ENCODE peak calls at places on chromosomes 16 and 17, in six cellular contexts. Q is breast epithelium, J is left ventricle myocardium inferior, M is brain microvascular endothelial cell, G is cardiac muscle cell, I is bronchial epithelial cell. L is an unnamed sample. For H3K27me3 and H3K36me3, the result is how much of the 10 kb centered on the place peaks cover.

GRCh38 chr16:87724490-87725291 is 41.1 kb downstream of the KLHDC4 start:
- DNase-seq in M (no peak), Q (no peak), I (no peak), J (no peak), G (no peak), L (peak)

GRCh38 chr16:75614247-75614897 is 8.7 kb downstream of the ADAT1 start:
- DNase-seq in I (peak), G (peak), Q (no peak), J (no peak), M (peak), L (no peak)

GRCh38 chr17:1904273-1905052 is 74.7 kb downstream of the RPA1 start:
- DNase-seq in J (no peak), Q (no peak), G (no peak), I (no peak), M (no peak), L (no peak)

GRCh38 chr17:47172698-47173565 is 16.2 kb downstream of the CDC27 start:
- DNase-seq in M (no peak), I (no peak), Q (no peak), J (no peak), G (peak), L (no peak)

GRCh38 chr17:19986941-19987714 is 9.5 kb upstream of the AKAP10 start:
- DNase-seq in I (peak), G (no peak), J (no peak), M (no peak), Q (no peak), L (no peak)

GRCh38 chr16:67398546-67399217 is 5.4 kb upstream of the TPPP3 start:
- DNase-seq in M (no peak), J (no peak), G (no peak), Q (no peak), I (no peak), L (peak)

GRCh38 chr16:89187337-89188063 is 12.8 kb downstream of the SLC22A31 start:
- DNase-seq in J (no peak), Q (no peak), I (no peak), M (no peak), G (peak), L (peak)

GRCh38 chr17:81471804-81472456 is 40.7 kb downstream of the ACTG1 start:
- DNase-seq in M (peak), I (no peak), Q (peak), G (peak), J (no peak), L (no peak)

GRCh38 chr17:58991718-58992331 is 114.9 kb downstream of the TRIM37 start:
- DNase-seq in I (peak), J (no peak), Q (no peak), M (peak), G (peak), L (peak)

GRCh38 chr17:41710472-41711090 is 1.6 kb upstream of the GAST start:
- DNase-seq in I (peak), J (no peak), G (peak), Q (no peak), M (peak), L (no peak)

GRCh38 chr17:57445051-57445450 is 188.7 kb downstream of the MSI2 start:
- DNase-seq in G (no peak), Q (peak), M (no peak), J (no peak), I (no peak), L (no peak)

GRCh38 chr16:27903046-27903655 is 160.4 kb downstream of the GSG1L start:
- DNase-seq in J (no peak), I (no peak), G (no peak), M (no peak), Q (no peak), L (no peak)

GRCh38 chr17:9037741-9038140 is 16.4 kb downstream of the NTN1 start:
- DNase-seq in G (no peak), M (no peak), I (no peak), Q (no peak), J (no peak), L (no peak)

GRCh38 chr16:9647981-9648701 is 534.1 kb downstream of the GRIN2A start:
- DNase-seq in I (peak), G (peak), M (peak), J (no peak), Q (no peak), L (no peak)

GRCh38 chr17:66569572-66569971 is 265.3 kb upstream of the CACNG5 start:
- DNase-seq in G (no peak), M (no peak), I (no peak), J (no peak), Q (no peak), L (no peak)

GRCh38 chr17:49260011-49260921 is 29.7 kb upstream of the PHOSPHO1 start:
- DNase-seq in Q (peak), M (peak), G (peak), J (peak), I (peak), L (peak)

GRCh38 chr17:6455321-6455705 is 11.1 kb downstream of the PIMREG start:
- DNase-seq in I (no peak), J (no peak), M (no peak), G (peak), Q (no peak), L (no peak)

GRCh38 chr17:75430159-75430748 is 24.8 kb upstream of the GRB2 start:
- DNase-seq in Q (no peak), G (peak), M (peak), J (no peak), I (no peak), L (no peak)

GRCh38 chr16:11367483-11367906 is 22.2 kb downstream of the RMI2 start:
- DNase-seq in J (no peak), I (no peak), G (no peak), M (no peak), Q (no peak), L (no peak)

GRCh38 chr17:79778504-79779087 is 648 bp downstream of the CBX2 start:
- DNase-seq in G (no peak), Q (no peak), J (no peak), M (no peak), I (no peak), L (peak)

GRCh38 chr17:79777166-79777843 is 643 bp upstream of the CBX2 start:
- DNase-seq in M (peak), Q (no peak), G (peak), I (no peak), J (peak), L (peak)

GRCh38 chr17:79779661-79780365 is 1.9 kb downstream of the CBX2 start:
- DNase-seq in G (no peak), M (no peak), Q (no peak), I (peak), J (no peak), L (no peak)

GRCh38 chr17:79777844-79778503 is at the start of gene CBX2:
- DNase-seq in G (peak), J (peak), I (peak), Q (no peak), M (peak), L (peak)

DNA sequence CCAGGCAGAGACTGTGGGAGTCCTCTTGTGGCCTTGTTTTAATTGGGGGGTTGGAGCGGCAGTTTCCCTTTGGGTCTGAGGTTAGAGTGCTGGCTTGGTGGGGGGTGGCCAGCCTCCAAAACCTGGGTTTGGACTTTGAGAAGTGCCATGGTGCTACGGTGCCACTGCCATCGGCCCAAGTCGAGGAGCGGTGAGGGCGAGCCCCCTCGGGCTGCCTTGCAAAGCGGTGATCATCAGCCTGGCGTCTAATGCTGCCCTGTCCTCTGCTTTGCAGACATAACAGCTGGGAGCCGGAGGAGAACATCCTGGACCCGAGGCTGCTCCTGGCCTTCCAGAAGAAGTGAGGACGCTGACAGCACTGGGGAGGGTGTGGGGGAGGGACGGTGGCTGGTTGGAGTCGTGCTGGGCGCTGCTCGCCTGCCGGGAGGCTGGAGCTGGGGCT is 1.2 kb downstream of the CBX2 start:
- DNase-seq in G (no peak), Q (no peak), I (no peak), J (no peak), M (no peak), L (no peak)
- H3K27me3 ChIP-seq in G (under half), Q (under half), I (under half), J (half or more), M (under half), L (half or more)

GRCh38 chr16:68508641-68509240 is 30.4 kb upstream of the ZFP90 start:
- DNase-seq in G (no peak), I (no peak), J (no peak), Q (no peak), M (no peak), L (no peak)
- TF ChIP-seq CTCF in G (no peak), I (no peak), J (no peak), Q (no peak), M (no peak), L (no peak)

DNA sequence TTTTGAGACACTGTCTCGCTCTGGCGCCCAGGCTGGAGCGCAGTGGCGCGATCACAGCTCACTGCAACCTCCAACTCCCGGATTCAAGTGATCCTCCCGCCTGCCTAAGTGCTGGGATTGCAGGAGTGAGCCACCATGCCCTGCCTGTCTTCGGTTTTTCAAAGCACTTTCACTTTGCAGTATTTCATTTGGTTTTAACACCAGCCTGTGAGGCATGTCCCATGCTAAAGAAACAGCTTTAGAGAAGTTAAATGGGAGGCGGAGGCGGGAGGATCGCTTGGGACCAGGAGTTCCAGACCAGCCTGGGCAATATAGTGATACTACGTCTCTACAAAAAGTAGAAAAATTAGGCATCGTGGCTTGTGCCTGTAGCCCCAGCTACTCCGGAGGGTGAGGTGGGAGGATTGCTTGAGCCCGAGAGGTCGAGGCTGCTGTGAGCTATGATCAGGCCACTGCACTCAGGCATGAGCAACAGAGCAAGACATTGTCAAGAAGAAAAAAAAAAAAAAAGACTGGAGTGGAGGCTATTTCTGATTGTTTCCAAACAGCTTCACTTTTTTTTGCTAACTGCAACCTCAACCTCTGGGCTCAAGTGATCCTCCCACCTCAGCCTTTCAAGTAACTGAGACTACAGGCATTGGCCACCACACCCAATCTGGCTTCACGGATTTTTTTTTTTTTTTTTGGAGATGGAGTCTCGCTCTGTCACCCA is 1.3 kb downstream of the METTL23 start:
- DNase-seq in I (no peak), Q (no peak), G (peak), M (no peak), J (no peak), L (no peak)
- H3K36me3 ChIP-seq in I (under half), Q (under half), G (under half), M (under half), J (half or more), L (half or more)

GRCh38 chr17:4788159-4788806 is 481 bp upstream of the GLTPD2 start:
- DNase-seq in Q (no peak), M (no peak), G (peak), I (no peak), J (no peak), L (no peak)
- H3K27me3 ChIP-seq in Q (under half), M (under half), G (under half), I (under half), J (under half), L (half or more)

GRCh38 chr17:68539536-68540469 is 27.6 kb downstream of the PRKAR1A start:
- DNase-seq in Q (no peak), J (no peak), I (peak), M (no peak), G (peak), L (peak)
- TF ChIP-seq CTCF in Q (peak), J (peak), I (peak), M (peak), G (peak), L (no peak)

GRCh38 chr17:52892334-52892733 is 733.8 kb upstream of the CA10 start:
- DNase-seq in Q (no peak), I (no peak), G (no peak), M (no peak), J (no peak), L (no peak)
- H3K36me3 ChIP-seq in Q (under half), I (under half), G (under half), M (under half), J (under half), L (under half)

GRCh38 chr17:39774043-39774442 is 36.3 kb downstream of the GRB7 start:
- DNase-seq in Q (no peak), I (peak), G (no peak), J (no peak), M (no peak), L (no peak)
- H3K27me3 ChIP-seq in Q (under half), I (under half), G (under half), J (half or more), M (under half), L (under half)

L was measured in left lung.